ENCODE peak calls at places on chromosomes 2 and 18, in nine cellular contexts. One of them, this sample, is unnamed.

GRCh38 chr18:40234217-40234616 is 1720.8 kb upstream of the PIK3C3 start:
- DNase-seq in progenitor cell of endocrine pancreas: no peak
- DNase-seq in HEK293T: no peak
- DNase-seq in activated CD8-positive, alpha-beta T cell treated with anti-CD3 and anti-CD28 coated beads for 36 hours: no peak
- DNase-seq in GM04504: no peak
- DNase-seq in small intestine: no peak
- DNase-seq in NCI-H1105: no peak
- DNase-seq in HT1080: no peak
- DNase-seq in stimulated activated CD4-positive, alpha-beta T cell treated with anti-CD3 and anti-CD28 coated beads, Interleukin-15, amount 100 ng/mL, for 1 hour: no peak
- DNase-seq in this sample: no peak

GRCh38 chr2:43084699-43085091 is 141.7 kb downstream of the ZFP36L2 start:
- DNase-seq in progenitor cell of endocrine pancreas: no peak
- DNase-seq in GM04504: no peak
- DNase-seq in HT1080: no peak
- DNase-seq in NCI-H1105: no peak
- DNase-seq in stimulated activated CD4-positive, alpha-beta T cell treated with anti-CD3 and anti-CD28 coated beads, Interleukin-15, amount 100 ng/mL, for 1 hour: no peak
- DNase-seq in small intestine: no peak
- DNase-seq in HEK293T: no peak
- DNase-seq in activated CD8-positive, alpha-beta T cell treated with anti-CD3 and anti-CD28 coated beads for 36 hours: no peak
- DNase-seq in this sample: no peak

GRCh38 chr18:63917831-63918230 is 10.1 kb downstream of the SERPINB10 start:
- DNase-seq in GM04504: no peak
- DNase-seq in activated CD8-positive, alpha-beta T cell treated with anti-CD3 and anti-CD28 coated beads for 36 hours: no peak
- DNase-seq in small intestine: no peak
- DNase-seq in HEK293T: no peak
- DNase-seq in HT1080: no peak
- DNase-seq in NCI-H1105: no peak
- DNase-seq in progenitor cell of endocrine pancreas: no peak
- DNase-seq in stimulated activated CD4-positive, alpha-beta T cell treated with anti-CD3 and anti-CD28 coated beads, Interleukin-15, amount 100 ng/mL, for 1 hour: no peak
- DNase-seq in this sample: no peak

GRCh38 chr2:127560201-127560928 is 24.9 kb downstream of the MYO7B start:
- DNase-seq in HEK293T: no peak
- DNase-seq in activated CD8-positive, alpha-beta T cell treated with anti-CD3 and anti-CD28 coated beads for 36 hours: no peak
- DNase-seq in small intestine: no peak
- DNase-seq in NCI-H1105: no peak
- DNase-seq in stimulated activated CD4-positive, alpha-beta T cell treated with anti-CD3 and anti-CD28 coated beads, Interleukin-15, amount 100 ng/mL, for 1 hour: no peak
- DNase-seq in progenitor cell of endocrine pancreas: no peak
- DNase-seq in GM04504: no peak
- DNase-seq in HT1080: peak
- DNase-seq in this sample: no peak

GRCh38 chr18:38539871-38540270 is 974.3 kb upstream of the CELF4 start:
- DNase-seq in GM04504: no peak
- DNase-seq in small intestine: no peak
- DNase-seq in NCI-H1105: no peak
- DNase-seq in progenitor cell of endocrine pancreas: no peak
- DNase-seq in activated CD8-positive, alpha-beta T cell treated with anti-CD3 and anti-CD28 coated beads for 36 hours: no peak
- DNase-seq in HEK293T: no peak
- DNase-seq in HT1080: no peak
- DNase-seq in stimulated activated CD4-positive, alpha-beta T cell treated with anti-CD3 and anti-CD28 coated beads, Interleukin-15, amount 100 ng/mL, for 1 hour: no peak
- DNase-seq in this sample: no peak

GRCh38 chr18:26480897-26481795 is 67.2 kb downstream of the KCTD1 start:
- DNase-seq in progenitor cell of endocrine pancreas: no peak
- DNase-seq in activated CD8-positive, alpha-beta T cell treated with anti-CD3 and anti-CD28 coated beads for 36 hours: no peak
- DNase-seq in HT1080: peak
- DNase-seq in small intestine: peak
- DNase-seq in HEK293T: no peak
- DNase-seq in GM04504: peak
- DNase-seq in stimulated activated CD4-positive, alpha-beta T cell treated with anti-CD3 and anti-CD28 coated beads, Interleukin-15, amount 100 ng/mL, for 1 hour: no peak
- DNase-seq in NCI-H1105: no peak
- DNase-seq in this sample: peak

GRCh38 chr2:38405917-38406596 is 29.0 kb upstream of the ATL2 start:
- DNase-seq in stimulated activated CD4-positive, alpha-beta T cell treated with anti-CD3 and anti-CD28 coated beads, Interleukin-15, amount 100 ng/mL, for 1 hour: no peak
- DNase-seq in HEK293T: no peak
- DNase-seq in NCI-H1105: no peak
- DNase-seq in small intestine: no peak
- DNase-seq in activated CD8-positive, alpha-beta T cell treated with anti-CD3 and anti-CD28 coated beads for 36 hours: no peak
- DNase-seq in progenitor cell of endocrine pancreas: no peak
- DNase-seq in HT1080: no peak
- DNase-seq in GM04504: no peak
- DNase-seq in this sample: no peak

GRCh38 chr2:109289823-109290222 is 160.8 kb downstream of the SH3RF3 start:
- DNase-seq in small intestine: no peak
- DNase-seq in stimulated activated CD4-positive, alpha-beta T cell treated with anti-CD3 and anti-CD28 coated beads, Interleukin-15, amount 100 ng/mL, for 1 hour: no peak
- DNase-seq in progenitor cell of endocrine pancreas: no peak
- DNase-seq in HT1080: no peak
- DNase-seq in activated CD8-positive, alpha-beta T cell treated with anti-CD3 and anti-CD28 coated beads for 36 hours: no peak
- DNase-seq in NCI-H1105: no peak
- DNase-seq in GM04504: no peak
- DNase-seq in HEK293T: no peak
- DNase-seq in this sample: no peak

GRCh38 chr18:59057969-59058368 is 81.7 kb upstream of the SEC11C start:
- DNase-seq in HT1080: no peak
- DNase-seq in HEK293T: no peak
- DNase-seq in stimulated activated CD4-positive, alpha-beta T cell treated with anti-CD3 and anti-CD28 coated beads, Interleukin-15, amount 100 ng/mL, for 1 hour: no peak
- DNase-seq in small intestine: no peak
- DNase-seq in progenitor cell of endocrine pancreas: no peak
- DNase-seq in activated CD8-positive, alpha-beta T cell treated with anti-CD3 and anti-CD28 coated beads for 36 hours: no peak
- DNase-seq in NCI-H1105: no peak
- DNase-seq in GM04504: no peak
- DNase-seq in this sample: no peak

GRCh38 chr2:192026064-192026715 is 168.5 kb downstream of the TMEFF2 start:
- DNase-seq in GM04504: no peak
- DNase-seq in stimulated activated CD4-positive, alpha-beta T cell treated with anti-CD3 and anti-CD28 coated beads, Interleukin-15, amount 100 ng/mL, for 1 hour: no peak
- DNase-seq in NCI-H1105: no peak
- DNase-seq in HT1080: no peak
- DNase-seq in progenitor cell of endocrine pancreas: no peak
- DNase-seq in activated CD8-positive, alpha-beta T cell treated with anti-CD3 and anti-CD28 coated beads for 36 hours: no peak
- DNase-seq in HEK293T: no peak
- DNase-seq in small intestine: no peak
- DNase-seq in this sample: peak

GRCh38 chr2:73359915-73360697 is 25.5 kb upstream of the ALMS1 start:
- DNase-seq in activated CD8-positive, alpha-beta T cell treated with anti-CD3 and anti-CD28 coated beads for 36 hours: no peak
- DNase-seq in small intestine: no peak
- DNase-seq in GM04504: no peak
- DNase-seq in NCI-H1105: no peak
- DNase-seq in stimulated activated CD4-positive, alpha-beta T cell treated with anti-CD3 and anti-CD28 coated beads, Interleukin-15, amount 100 ng/mL, for 1 hour: no peak
- DNase-seq in HT1080: no peak
- DNase-seq in HEK293T: peak
- DNase-seq in progenitor cell of endocrine pancreas: no peak
- DNase-seq in this sample: no peak

GRCh38 chr2:98560256-98560771 is 48.0 kb downstream of the COA5 start:
- DNase-seq in activated CD8-positive, alpha-beta T cell treated with anti-CD3 and anti-CD28 coated beads for 36 hours: no peak
- DNase-seq in progenitor cell of endocrine pancreas: no peak
- DNase-seq in GM04504: peak
- DNase-seq in HEK293T: no peak
- DNase-seq in small intestine: no peak
- DNase-seq in NCI-H1105: no peak
- DNase-seq in HT1080: peak
- DNase-seq in stimulated activated CD4-positive, alpha-beta T cell treated with anti-CD3 and anti-CD28 coated beads, Interleukin-15, amount 100 ng/mL, for 1 hour: no peak
- DNase-seq in this sample: peak

GRCh38 chr18:9802774-9803697 is 82.7 kb upstream of the TXNDC2 start:
- DNase-seq in small intestine: no peak
- DNase-seq in HT1080: no peak
- DNase-seq in progenitor cell of endocrine pancreas: no peak
- DNase-seq in stimulated activated CD4-positive, alpha-beta T cell treated with anti-CD3 and anti-CD28 coated beads, Interleukin-15, amount 100 ng/mL, for 1 hour: no peak
- DNase-seq in NCI-H1105: no peak
- DNase-seq in HEK293T: no peak
- DNase-seq in GM04504: no peak
- DNase-seq in activated CD8-positive, alpha-beta T cell treated with anti-CD3 and anti-CD28 coated beads for 36 hours: no peak
- DNase-seq in this sample: no peak

GRCh38 chr2:45152691-45153090 is 143.4 kb upstream of the SIX2 start:
- DNase-seq in activated CD8-positive, alpha-beta T cell treated with anti-CD3 and anti-CD28 coated beads for 36 hours: no peak
- DNase-seq in stimulated activated CD4-positive, alpha-beta T cell treated with anti-CD3 and anti-CD28 coated beads, Interleukin-15, amount 100 ng/mL, for 1 hour: no peak
- DNase-seq in NCI-H1105: no peak
- DNase-seq in small intestine: no peak
- DNase-seq in progenitor cell of endocrine pancreas: no peak
- DNase-seq in GM04504: no peak
- DNase-seq in HEK293T: no peak
- DNase-seq in HT1080: no peak
- DNase-seq in this sample: no peak

GRCh38 chr2:240981871-240982800 is 16.3 kb upstream of the SNED1 start:
- DNase-seq in NCI-H1105: no peak
- DNase-seq in activated CD8-positive, alpha-beta T cell treated with anti-CD3 and anti-CD28 coated beads for 36 hours: no peak
- DNase-seq in small intestine: no peak
- DNase-seq in progenitor cell of endocrine pancreas: no peak
- DNase-seq in HEK293T: no peak
- DNase-seq in HT1080: no peak
- DNase-seq in stimulated activated CD4-positive, alpha-beta T cell treated with anti-CD3 and anti-CD28 coated beads, Interleukin-15, amount 100 ng/mL, for 1 hour: no peak
- DNase-seq in GM04504: no peak
- DNase-seq in this sample: no peak

GRCh38 chr2:152445791-152446201 is 110.8 kb downstream of the FMNL2 start:
- DNase-seq in NCI-H1105: no peak
- DNase-seq in HEK293T: no peak
- DNase-seq in progenitor cell of endocrine pancreas: no peak
- DNase-seq in activated CD8-positive, alpha-beta T cell treated with anti-CD3 and anti-CD28 coated beads for 36 hours: no peak
- DNase-seq in stimulated activated CD4-positive, alpha-beta T cell treated with anti-CD3 and anti-CD28 coated beads, Interleukin-15, amount 100 ng/mL, for 1 hour: no peak
- DNase-seq in HT1080: peak
- DNase-seq in GM04504: peak
- DNase-seq in small intestine: no peak
- DNase-seq in this sample: no peak

GRCh38 chr2:163341426-163341825 is 394.4 kb downstream of the FIGN start:
- DNase-seq in small intestine: no peak
- DNase-seq in HEK293T: no peak
- DNase-seq in stimulated activated CD4-positive, alpha-beta T cell treated with anti-CD3 and anti-CD28 coated beads, Interleukin-15, amount 100 ng/mL, for 1 hour: no peak
- DNase-seq in GM04504: no peak
- DNase-seq in HT1080: peak
- DNase-seq in activated CD8-positive, alpha-beta T cell treated with anti-CD3 and anti-CD28 coated beads for 36 hours: no peak
- DNase-seq in NCI-H1105: no peak
- DNase-seq in progenitor cell of endocrine pancreas: no peak
- DNase-seq in this sample: no peak

GRCh38 chr2:144217853-144218633 is 301.9 kb downstream of the ZEB2 start:
- DNase-seq in GM04504: no peak
- DNase-seq in progenitor cell of endocrine pancreas: no peak
- DNase-seq in HT1080: no peak
- DNase-seq in NCI-H1105: peak
- DNase-seq in activated CD8-positive, alpha-beta T cell treated with anti-CD3 and anti-CD28 coated beads for 36 hours: no peak
- DNase-seq in small intestine: peak
- DNase-seq in stimulated activated CD4-positive, alpha-beta T cell treated with anti-CD3 and anti-CD28 coated beads, Interleukin-15, amount 100 ng/mL, for 1 hour: no peak
- DNase-seq in HEK293T: no peak
- DNase-seq in this sample: no peak

GRCh38 chr18:45793295-45793965 is 32.0 kb upstream of the SIGLEC15 start:
- DNase-seq in HT1080: peak
- DNase-seq in NCI-H1105: no peak
- DNase-seq in progenitor cell of endocrine pancreas: no peak
- DNase-seq in GM04504: peak
- DNase-seq in stimulated activated CD4-positive, alpha-beta T cell treated with anti-CD3 and anti-CD28 coated beads, Interleukin-15, amount 100 ng/mL, for 1 hour: no peak
- DNase-seq in activated CD8-positive, alpha-beta T cell treated with anti-CD3 and anti-CD28 coated beads for 36 hours: no peak
- DNase-seq in HEK293T: no peak
- DNase-seq in small intestine: no peak
- DNase-seq in this sample: peak

GRCh38 chr2:109466674-109467575 is 146.8 kb downstream of the SEPTIN10 start:
- DNase-seq in NCI-H1105: no peak
- DNase-seq in activated CD8-positive, alpha-beta T cell treated with anti-CD3 and anti-CD28 coated beads for 36 hours: no peak
- DNase-seq in GM04504: no peak
- DNase-seq in stimulated activated CD4-positive, alpha-beta T cell treated with anti-CD3 and anti-CD28 coated beads, Interleukin-15, amount 100 ng/mL, for 1 hour: no peak
- DNase-seq in small intestine: no peak
- DNase-seq in HT1080: peak
- DNase-seq in HEK293T: no peak
- DNase-seq in progenitor cell of endocrine pancreas: no peak
- DNase-seq in this sample: peak

GRCh38 chr2:95323347-95324155 is 26.4 kb downstream of the KCNIP3 start:
- DNase-seq in HEK293T: peak
- DNase-seq in GM04504: no peak
- DNase-seq in stimulated activated CD4-positive, alpha-beta T cell treated with anti-CD3 and anti-CD28 coated beads, Interleukin-15, amount 100 ng/mL, for 1 hour: no peak
- DNase-seq in activated CD8-positive, alpha-beta T cell treated with anti-CD3 and anti-CD28 coated beads for 36 hours: peak
- DNase-seq in HT1080: peak
- DNase-seq in NCI-H1105: no peak
- DNase-seq in small intestine: peak
- DNase-seq in progenitor cell of endocrine pancreas: peak
- DNase-seq in this sample: peak

GRCh38 chr18:4084501-4084900 is 370.6 kb downstream of the DLGAP1 start:
- DNase-seq in stimulated activated CD4-positive, alpha-beta T cell treated with anti-CD3 and anti-CD28 coated beads, Interleukin-15, amount 100 ng/mL, for 1 hour: no peak
- DNase-seq in small intestine: no peak
- DNase-seq in activated CD8-positive, alpha-beta T cell treated with anti-CD3 and anti-CD28 coated beads for 36 hours: no peak
- DNase-seq in NCI-H1105: no peak
- DNase-seq in GM04504: no peak
- DNase-seq in progenitor cell of endocrine pancreas: no peak
- DNase-seq in HEK293T: no peak
- DNase-seq in HT1080: no peak
- DNase-seq in this sample: no peak

GRCh38 chr2:9089831-9090230 is 86.3 kb upstream of the MBOAT2 start:
- DNase-seq in HEK293T: no peak
- DNase-seq in GM04504: no peak
- DNase-seq in small intestine: no peak
- DNase-seq in stimulated activated CD4-positive, alpha-beta T cell treated with anti-CD3 and anti-CD28 coated beads, Interleukin-15, amount 100 ng/mL, for 1 hour: no peak
- DNase-seq in HT1080: no peak
- DNase-seq in progenitor cell of endocrine pancreas: no peak
- DNase-seq in activated CD8-positive, alpha-beta T cell treated with anti-CD3 and anti-CD28 coated beads for 36 hours: no peak
- DNase-seq in NCI-H1105: no peak
- DNase-seq in this sample: no peak

GRCh38 chr18:58299936-58300335 is 255.9 kb downstream of the NEDD4L start:
- DNase-seq in activated CD8-positive, alpha-beta T cell treated with anti-CD3 and anti-CD28 coated beads for 36 hours: no peak
- DNase-seq in HEK293T: no peak
- DNase-seq in HT1080: no peak
- DNase-seq in stimulated activated CD4-positive, alpha-beta T cell treated with anti-CD3 and anti-CD28 coated beads, Interleukin-15, amount 100 ng/mL, for 1 hour: no peak
- DNase-seq in NCI-H1105: no peak
- DNase-seq in progenitor cell of endocrine pancreas: no peak
- DNase-seq in GM04504: no peak
- DNase-seq in small intestine: no peak
- DNase-seq in this sample: no peak

GRCh38 chr18:78582898-78583738 is 396.5 kb upstream of the SALL3 start:
- DNase-seq in HT1080: no peak
- DNase-seq in GM04504: no peak
- DNase-seq in stimulated activated CD4-positive, alpha-beta T cell treated with anti-CD3 and anti-CD28 coated beads, Interleukin-15, amount 100 ng/mL, for 1 hour: no peak
- DNase-seq in HEK293T: no peak
- DNase-seq in progenitor cell of endocrine pancreas: no peak
- DNase-seq in NCI-H1105: no peak
- DNase-seq in small intestine: no peak
- DNase-seq in activated CD8-positive, alpha-beta T cell treated with anti-CD3 and anti-CD28 coated beads for 36 hours: no peak
- DNase-seq in this sample: no peak

This sample was measured in NCI-H460.